ENCODE peak calls at places on chromosomes 11 and 22, in four cellular contexts. One of them, this sample, is unnamed.
A peak's percentile ranks its signal among the peaks of the same experiment; 100 is the strongest.

GRCh38 chr11:12552677-12553076 is 121.5 kb upstream of the TEAD1 start:
- DNase-seq in iPS-NIHi11: no peak
- DNase-seq in dermis microvascular lymphatic vessel endothelial cell: no peak
- DNase-seq in astrocyte of the spinal cord: peak; percentile 90
- DNase-seq in this sample: peak; percentile 97

GRCh38 chr11:69383946-69384547 is 90.1 kb downstream of the MYEOV start:
- DNase-seq in iPS-NIHi11: no peak
- DNase-seq in dermis microvascular lymphatic vessel endothelial cell: no peak
- DNase-seq in astrocyte of the spinal cord: no peak
- DNase-seq in this sample: no peak

GRCh38 chr11:107857550-107858216 is 904 bp downstream of the SLC35F2 start:
- DNase-seq in iPS-NIHi11: no peak
- DNase-seq in dermis microvascular lymphatic vessel endothelial cell: no peak
- DNase-seq in astrocyte of the spinal cord: peak; percentile 32
- DNase-seq in this sample: peak; percentile 29

GRCh38 chr11:1229471-1230120 is 6.7 kb downstream of the MUC5B start:
- DNase-seq in iPS-NIHi11: peak; percentile 21
- DNase-seq in dermis microvascular lymphatic vessel endothelial cell: no peak
- DNase-seq in astrocyte of the spinal cord: no peak
- DNase-seq in this sample: no peak

GRCh38 chr22:19787849-19788141 is 27.2 kb downstream of the TBX1 start:
- DNase-seq in iPS-NIHi11: no peak
- DNase-seq in dermis microvascular lymphatic vessel endothelial cell: no peak
- DNase-seq in astrocyte of the spinal cord: no peak
- DNase-seq in this sample: no peak

GRCh38 chr11:77147668-77148321 is 19.7 kb downstream of the MYO7A start:
- DNase-seq in iPS-NIHi11: peak; percentile 96
- DNase-seq in dermis microvascular lymphatic vessel endothelial cell: no peak
- DNase-seq in astrocyte of the spinal cord: peak; percentile 67
- DNase-seq in this sample: peak; percentile 22

GRCh38 chr11:57072640-57073039 is 83.9 kb downstream of the OR5AK2 start:
- DNase-seq in iPS-NIHi11: no peak
- DNase-seq in dermis microvascular lymphatic vessel endothelial cell: peak; percentile 89
- DNase-seq in astrocyte of the spinal cord: peak; percentile 97
- DNase-seq in this sample: peak; percentile 98

GRCh38 chr11:19602406-19602805 is 110.2 kb upstream of the NAV2 start:
- DNase-seq in iPS-NIHi11: no peak
- DNase-seq in dermis microvascular lymphatic vessel endothelial cell: no peak
- DNase-seq in astrocyte of the spinal cord: no peak
- DNase-seq in this sample: no peak

GRCh38 chr11:33942954-33943353 is 51.1 kb upstream of the LMO2 start:
- DNase-seq in iPS-NIHi11: no peak
- DNase-seq in dermis microvascular lymphatic vessel endothelial cell: peak; percentile 89
- DNase-seq in astrocyte of the spinal cord: peak; percentile 77
- DNase-seq in this sample: peak; percentile 73

GRCh38 chr11:19864141-19865120 is 151.8 kb downstream of the NAV2 start:
- DNase-seq in iPS-NIHi11: no peak
- DNase-seq in dermis microvascular lymphatic vessel endothelial cell: peak; percentile 89
- DNase-seq in astrocyte of the spinal cord: no peak
- DNase-seq in this sample: peak; percentile 40

GRCh38 chr11:126366064-126366822 is 10.8 kb downstream of the ST3GAL4 start:
- DNase-seq in iPS-NIHi11: no peak
- DNase-seq in dermis microvascular lymphatic vessel endothelial cell: no peak
- DNase-seq in astrocyte of the spinal cord: no peak
- DNase-seq in this sample: no peak

GRCh38 chr22:23218867-23219251 is 38.5 kb downstream of the BCR start:
- DNase-seq in iPS-NIHi11: peak; percentile 57
- DNase-seq in dermis microvascular lymphatic vessel endothelial cell: peak; percentile 95
- DNase-seq in astrocyte of the spinal cord: peak; percentile 71
- DNase-seq in this sample: peak; percentile 79

GRCh38 chr11:33802414-33802950 is 28.2 kb upstream of the FBXO3 start:
- DNase-seq in iPS-NIHi11: peak; percentile 80
- DNase-seq in dermis microvascular lymphatic vessel endothelial cell: peak; percentile 75
- DNase-seq in astrocyte of the spinal cord: peak; percentile 92
- DNase-seq in this sample: peak; percentile 88

GRCh38 chr11:78708388-78708787 is 133.7 kb upstream of the NARS2 start:
- DNase-seq in iPS-NIHi11: no peak
- DNase-seq in dermis microvascular lymphatic vessel endothelial cell: no peak
- DNase-seq in astrocyte of the spinal cord: no peak
- DNase-seq in this sample: peak; percentile 23

GRCh38 chr11:86449993-86450629 is 75.4 kb downstream of the CCDC81 start:
- DNase-seq in iPS-NIHi11: no peak
- DNase-seq in dermis microvascular lymphatic vessel endothelial cell: no peak
- DNase-seq in astrocyte of the spinal cord: no peak
- DNase-seq in this sample: no peak

GRCh38 chr22:23453277-23453676 is 126.8 kb downstream of the IGLL1 start:
- DNase-seq in iPS-NIHi11: no peak
- DNase-seq in dermis microvascular lymphatic vessel endothelial cell: no peak
- DNase-seq in astrocyte of the spinal cord: no peak
- DNase-seq in this sample: no peak

GRCh38 chr22:46617250-46618103 is 2.7 kb upstream of the GRAMD4 start:
- DNase-seq in iPS-NIHi11: no peak
- DNase-seq in dermis microvascular lymphatic vessel endothelial cell: no peak
- DNase-seq in astrocyte of the spinal cord: no peak
- DNase-seq in this sample: peak; percentile 39

GRCh38 chr22:38103641-38104040 is 6.8 kb downstream of the BAIAP2L2 start:
- DNase-seq in iPS-NIHi11: no peak
- DNase-seq in dermis microvascular lymphatic vessel endothelial cell: no peak
- DNase-seq in astrocyte of the spinal cord: no peak
- DNase-seq in this sample: no peak

GRCh38 chr11:80937831-80938230 is 1497.0 kb upstream of the TENM4 start:
- DNase-seq in iPS-NIHi11: no peak
- DNase-seq in dermis microvascular lymphatic vessel endothelial cell: no peak
- DNase-seq in astrocyte of the spinal cord: peak; percentile 27
- DNase-seq in this sample: peak; percentile 33

GRCh38 chr22:49926916-49927315 is 8.5 kb downstream of the CRELD2 start:
- DNase-seq in iPS-NIHi11: no peak
- DNase-seq in dermis microvascular lymphatic vessel endothelial cell: no peak
- DNase-seq in astrocyte of the spinal cord: no peak
- DNase-seq in this sample: no peak

GRCh38 chr11:14275081-14275480 is 83.9 kb downstream of the RRAS2 start:
- DNase-seq in iPS-NIHi11: no peak
- DNase-seq in dermis microvascular lymphatic vessel endothelial cell: no peak
- DNase-seq in astrocyte of the spinal cord: peak; percentile 46
- DNase-seq in this sample: peak; percentile 37

GRCh38 chr22:46165975-46166374 is 15.6 kb downstream of the PPARA start:
- DNase-seq in iPS-NIHi11: peak; percentile 33
- DNase-seq in dermis microvascular lymphatic vessel endothelial cell: no peak
- DNase-seq in astrocyte of the spinal cord: no peak
- DNase-seq in this sample: no peak

GRCh38 chr22:42901790-42902508 is 44.9 kb upstream of the ARFGAP3 start:
- DNase-seq in iPS-NIHi11: no peak
- DNase-seq in dermis microvascular lymphatic vessel endothelial cell: no peak
- DNase-seq in astrocyte of the spinal cord: no peak
- DNase-seq in this sample: no peak

GRCh38 chr11:86418929-86419328 is 44.2 kb downstream of the CCDC81 start:
- DNase-seq in iPS-NIHi11: no peak
- DNase-seq in dermis microvascular lymphatic vessel endothelial cell: peak; percentile 34
- DNase-seq in astrocyte of the spinal cord: peak; percentile 34
- DNase-seq in this sample: peak; percentile 12

GRCh38 chr11:9747229-9747628 is 83.4 kb downstream of the SWAP70 start:
- DNase-seq in iPS-NIHi11: no peak
- DNase-seq in dermis microvascular lymphatic vessel endothelial cell: no peak
- DNase-seq in astrocyte of the spinal cord: no peak
- DNase-seq in this sample: no peak

GRCh38 chr11:614091-614582 is 1.6 kb downstream of the IRF7 start:
- DNase-seq in iPS-NIHi11: no peak
- DNase-seq in dermis microvascular lymphatic vessel endothelial cell: no peak
- DNase-seq in astrocyte of the spinal cord: no peak
- DNase-seq in this sample: no peak

GRCh38 chr11:4610258-4610935 is 2.4 kb upstream of the TRIM68 start:
- DNase-seq in iPS-NIHi11: no peak
- DNase-seq in dermis microvascular lymphatic vessel endothelial cell: no peak
- DNase-seq in astrocyte of the spinal cord: no peak
- DNase-seq in this sample: no peak

GRCh38 chr11:66289548-66290331 is 797 bp upstream of the YIF1A start:
- DNase-seq in iPS-NIHi11: peak; percentile 87
- DNase-seq in dermis microvascular lymphatic vessel endothelial cell: peak; percentile 89
- DNase-seq in astrocyte of the spinal cord: no peak
- DNase-seq in this sample: no peak

GRCh38 chr11:36726420-36726819 is 128.4 kb upstream of the RAG2 start:
- DNase-seq in iPS-NIHi11: no peak
- DNase-seq in dermis microvascular lymphatic vessel endothelial cell: no peak
- DNase-seq in astrocyte of the spinal cord: no peak
- DNase-seq in this sample: no peak

GRCh38 chr11:67045314-67045713 is 11.3 kb upstream of the RHOD start:
- DNase-seq in iPS-NIHi11: no peak
- DNase-seq in dermis microvascular lymphatic vessel endothelial cell: peak; percentile 42
- DNase-seq in astrocyte of the spinal cord: peak; percentile 95
- DNase-seq in this sample: peak; percentile 95

GRCh38 chr11:130721282-130721681 is 195.0 kb downstream of the SNX19 start:
- DNase-seq in iPS-NIHi11: no peak
- DNase-seq in dermis microvascular lymphatic vessel endothelial cell: no peak
- DNase-seq in astrocyte of the spinal cord: no peak
- DNase-seq in this sample: no peak

GRCh38 chr11:43748095-43748494 is 67.6 kb downstream of the HSD17B12 start:
- DNase-seq in iPS-NIHi11: no peak
- DNase-seq in dermis microvascular lymphatic vessel endothelial cell: no peak
- DNase-seq in astrocyte of the spinal cord: no peak
- DNase-seq in this sample: no peak

GRCh38 chr11:68002575-68002942 is 1.3 kb downstream of the UNC93B1 start:
- DNase-seq in iPS-NIHi11: peak; percentile 1
- DNase-seq in dermis microvascular lymphatic vessel endothelial cell: no peak
- DNase-seq in astrocyte of the spinal cord: no peak
- DNase-seq in this sample: no peak

GRCh38 chr11:117376517-117376916 is 48.9 kb downstream of the CEP164 start:
- DNase-seq in iPS-NIHi11: no peak
- DNase-seq in dermis microvascular lymphatic vessel endothelial cell: no peak
- DNase-seq in astrocyte of the spinal cord: no peak
- DNase-seq in this sample: no peak